ENCODE peak calls at places on chromosomes 4 and X, in six cellular contexts. A, T, E, V, W and B are unnamed samples.

GRCh38 chr4:120923201-120923522 is 636 bp upstream of the PRDM5 start:
- DNase-seq in E (no peak), A (no peak), W (no peak), T (no peak), V (no peak), B (no peak)

GRCh38 chr4:56134272-56134671 is 185.5 kb downstream of the CEP135 start:
- DNase-seq in V (no peak), E (peak), A (peak), T (no peak), W (no peak), B (no peak)

GRCh38 chrX:134803551-134804183 is 145.4 kb upstream of the PLAC1 start:
- DNase-seq in T (no peak), V (no peak), E (no peak), A (no peak), W (peak), B (no peak)

GRCh38 chr4:5993876-5994811 is 24.1 kb downstream of the C4orf50 start:
- DNase-seq in T (no peak), W (no peak), E (no peak), V (no peak), A (no peak), B (no peak)

GRCh38 chr4:150722908-150723362 is 141.0 kb downstream of the MAB21L2 start:
- DNase-seq in A (peak), W (no peak), V (no peak), E (no peak), T (peak), B (peak)

GRCh38 chrX:20320461-20321159 is 53.9 kb upstream of the RPS6KA3 start:
- DNase-seq in V (peak), W (no peak), T (no peak), A (peak), E (no peak), B (no peak)

GRCh38 chrX:23990455-23990854 is 36.5 kb downstream of the KLHL15 start:
- DNase-seq in T (no peak), V (no peak), W (no peak), A (no peak), E (no peak), B (no peak)

GRCh38 chr4:77052352-77052751 is 23.4 kb downstream of the CCNI start:
- DNase-seq in E (peak), A (no peak), V (peak), W (peak), T (peak), B (no peak)

GRCh38 chrX:112470551-112470950 is 209.2 kb downstream of the LHFPL1 start:
- DNase-seq in A (no peak), T (no peak), E (no peak), W (no peak), V (no peak), B (no peak)

GRCh38 chrX:11341274-11342256 is 48.4 kb downstream of the AMELX start:
- DNase-seq in W (no peak), A (peak), V (no peak), E (peak), T (no peak), B (no peak)

GRCh38 chr4:22385615-22386014 is 130.3 kb downstream of the ADGRA3 start:
- DNase-seq in V (no peak), E (peak), T (no peak), W (no peak), A (no peak), B (no peak)

GRCh38 chrX:136574548-136574947 is 42.5 kb downstream of the VGLL1 start:
- DNase-seq in W (no peak), A (no peak), E (no peak), V (peak), T (peak), B (no peak)

GRCh38 chr4:98746530-98746929 is 88.1 kb upstream of the TSPAN5 start:
- DNase-seq in W (no peak), V (no peak), E (no peak), T (no peak), A (no peak), B (no peak)

GRCh38 chr4:134201216-134202098 is at the start of gene PABPC4L:
- DNase-seq in A (peak), W (no peak), E (peak), V (no peak), T (no peak), B (no peak)

GRCh38 chr4:81905966-81906365 is 434.3 kb upstream of the RASGEF1B start:
- DNase-seq in W (no peak), A (no peak), V (no peak), T (no peak), E (no peak), B (no peak)